ENCODE peak calls at places on chromosomes 3 and 15, in eight cellular contexts. One of them, this sample, is unnamed.

GRCh38 chr15:70339551-70340517 is 242.1 kb upstream of the TLE3 start:
- DNase-seq in sigmoid colon: no peak
- DNase-seq in GM12891: no peak
- DNase-seq in HepG2: no peak
- DNase-seq in GM12892: no peak
- DNase-seq in spleen: no peak
- DNase-seq in GM12878: no peak
- DNase-seq in HCT116: no peak
- DNase-seq in this sample: peak

GRCh38 chr3:169769287-169770181 is at the start of gene ACTRT3:
- DNase-seq in sigmoid colon: peak
- DNase-seq in GM12891: peak
- DNase-seq in HepG2: peak
- DNase-seq in GM12892: peak
- DNase-seq in spleen: peak
- DNase-seq in GM12878: no peak
- DNase-seq in HCT116: peak
- DNase-seq in this sample: no peak

GRCh38 chr3:134332344-134332743 is 41.9 kb downstream of the AMOTL2 start:
- DNase-seq in sigmoid colon: no peak
- DNase-seq in GM12891: no peak
- DNase-seq in HepG2: no peak
- DNase-seq in GM12892: no peak
- DNase-seq in spleen: no peak
- DNase-seq in GM12878: no peak
- DNase-seq in HCT116: no peak
- DNase-seq in this sample: no peak

GRCh38 chr3:83928391-83928790 is 1030.4 kb upstream of the CADM2 start:
- DNase-seq in sigmoid colon: no peak
- DNase-seq in GM12891: peak
- DNase-seq in HepG2: peak
- DNase-seq in GM12892: no peak
- DNase-seq in spleen: no peak
- DNase-seq in GM12878: no peak
- DNase-seq in HCT116: peak
- DNase-seq in this sample: no peak

GRCh38 chr3:44045476-44046275 is 196.0 kb upstream of the TOPAZ1 start:
- DNase-seq in sigmoid colon: no peak
- DNase-seq in GM12891: peak
- DNase-seq in HepG2: no peak
- DNase-seq in GM12892: peak
- DNase-seq in spleen: peak
- DNase-seq in GM12878: peak
- DNase-seq in HCT116: no peak
- DNase-seq in this sample: no peak

GRCh38 chr3:24674261-24674660 is 179.6 kb upstream of the THRB start:
- DNase-seq in sigmoid colon: no peak
- DNase-seq in GM12891: no peak
- DNase-seq in HepG2: no peak
- DNase-seq in GM12892: no peak
- DNase-seq in spleen: no peak
- DNase-seq in GM12878: no peak
- DNase-seq in HCT116: no peak
- DNase-seq in this sample: no peak

GRCh38 chr3:127888564-127889107 is 26.4 kb upstream of the KBTBD12 start:
- DNase-seq in sigmoid colon: no peak
- DNase-seq in GM12891: no peak
- DNase-seq in HepG2: no peak
- DNase-seq in GM12892: no peak
- DNase-seq in spleen: no peak
- DNase-seq in GM12878: no peak
- DNase-seq in HCT116: no peak
- DNase-seq in this sample: no peak

GRCh38 chr3:46903341-46904302 is 26.1 kb downstream of the PTH1R start:
- DNase-seq in sigmoid colon: peak
- DNase-seq in GM12891: no peak
- DNase-seq in HepG2: no peak
- DNase-seq in GM12892: no peak
- DNase-seq in spleen: peak
- DNase-seq in GM12878: no peak
- DNase-seq in HCT116: no peak
- DNase-seq in this sample: no peak

GRCh38 chr3:175111036-175111435 is 251.9 kb downstream of the NAALADL2 start:
- DNase-seq in sigmoid colon: no peak
- DNase-seq in GM12891: no peak
- DNase-seq in HepG2: no peak
- DNase-seq in GM12892: no peak
- DNase-seq in spleen: no peak
- DNase-seq in GM12878: no peak
- DNase-seq in HCT116: no peak
- DNase-seq in this sample: no peak

GRCh38 chr3:95923496-95924210 is 890.7 kb upstream of the EPHA6 start:
- DNase-seq in sigmoid colon: no peak
- DNase-seq in GM12891: no peak
- DNase-seq in HepG2: no peak
- DNase-seq in GM12892: no peak
- DNase-seq in spleen: no peak
- DNase-seq in GM12878: no peak
- DNase-seq in HCT116: no peak
- DNase-seq in this sample: no peak

DNA sequence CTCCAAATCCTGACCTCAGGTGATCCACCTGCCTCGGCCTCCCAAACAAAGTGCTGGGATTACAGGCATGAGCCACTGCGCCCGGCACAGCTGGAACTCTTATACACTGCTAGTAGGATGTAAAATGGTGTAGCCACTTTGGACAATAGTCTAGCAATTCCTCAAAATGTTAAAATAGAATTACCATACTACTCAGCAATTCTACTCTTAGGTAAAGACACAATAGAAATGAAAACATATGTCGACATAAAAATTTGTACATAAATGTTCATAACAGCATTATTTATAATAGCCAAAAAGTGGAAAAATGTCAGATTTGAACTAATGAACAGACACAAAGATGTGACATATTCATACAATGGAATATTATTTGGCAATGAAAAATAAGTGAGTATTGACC is 33.4 kb downstream of the RAD18 start:
- DNase-seq in sigmoid colon: no peak
- DNase-seq in GM12891: no peak
- DNase-seq in HepG2: no peak
- DNase-seq in GM12892: no peak
- DNase-seq in spleen: no peak
- DNase-seq in GM12878: no peak
- DNase-seq in HCT116: no peak
- DNase-seq in this sample: no peak
- TF ChIP-seq POLR2A in sigmoid colon: no peak
- TF ChIP-seq POLR2A in GM12891: no peak
- TF ChIP-seq POLR2A in HepG2: no peak
- TF ChIP-seq POLR2A in GM12892: no peak
- TF ChIP-seq POLR2A in spleen: no peak
- TF ChIP-seq POLR2A in GM12878: no peak
- TF ChIP-seq POLR2A in HCT116: no peak
- TF ChIP-seq POLR2A in this sample: no peak

GRCh38 chr3:191328383-191328962 is 721 bp upstream of the CCDC50 start:
- DNase-seq in sigmoid colon: no peak
- DNase-seq in GM12891: no peak
- DNase-seq in HepG2: no peak
- DNase-seq in GM12892: no peak
- DNase-seq in spleen: no peak
- DNase-seq in GM12878: no peak
- DNase-seq in HCT116: no peak
- DNase-seq in this sample: no peak
- TF ChIP-seq POLR2AphosphoS5 in sigmoid colon: no peak
- TF ChIP-seq POLR2AphosphoS5 in GM12891: no peak
- TF ChIP-seq POLR2AphosphoS5 in HepG2: no peak
- TF ChIP-seq POLR2AphosphoS5 in GM12892: no peak
- TF ChIP-seq POLR2AphosphoS5 in spleen: no peak
- TF ChIP-seq POLR2AphosphoS5 in GM12878: no peak
- TF ChIP-seq POLR2AphosphoS5 in HCT116: no peak
- TF ChIP-seq POLR2AphosphoS5 in this sample: no peak

GRCh38 chr15:75350601-75351331 is 3.9 kb downstream of the NEIL1 start:
- DNase-seq in sigmoid colon: no peak
- DNase-seq in GM12891: no peak
- DNase-seq in HepG2: no peak
- DNase-seq in GM12892: no peak
- DNase-seq in spleen: no peak
- DNase-seq in GM12878: no peak
- DNase-seq in HCT116: no peak
- DNase-seq in this sample: no peak
- TF ChIP-seq POLR2A in sigmoid colon: no peak
- TF ChIP-seq POLR2A in GM12891: no peak
- TF ChIP-seq POLR2A in HepG2: no peak
- TF ChIP-seq POLR2A in GM12892: peak
- TF ChIP-seq POLR2A in spleen: no peak
- TF ChIP-seq POLR2A in GM12878: no peak
- TF ChIP-seq POLR2A in HCT116: no peak
- TF ChIP-seq POLR2A in this sample: no peak

GRCh38 chr3:5250467-5251195 is 63.1 kb downstream of the EDEM1 start:
- DNase-seq in sigmoid colon: no peak
- DNase-seq in GM12891: no peak
- DNase-seq in HepG2: peak
- DNase-seq in GM12892: no peak
- DNase-seq in spleen: no peak
- DNase-seq in GM12878: no peak
- DNase-seq in HCT116: no peak
- DNase-seq in this sample: no peak

GRCh38 chr3:5251196-5251583 is 63.7 kb downstream of the EDEM1 start:
- DNase-seq in sigmoid colon: no peak
- DNase-seq in GM12891: no peak
- DNase-seq in HepG2: no peak
- DNase-seq in GM12892: no peak
- DNase-seq in spleen: no peak
- DNase-seq in GM12878: no peak
- DNase-seq in HCT116: no peak
- DNase-seq in this sample: no peak

GRCh38 chr3:5240740-5241139 is 53.2 kb downstream of the EDEM1 start:
- DNase-seq in sigmoid colon: no peak
- DNase-seq in GM12891: no peak
- DNase-seq in HepG2: no peak
- DNase-seq in GM12892: no peak
- DNase-seq in spleen: no peak
- DNase-seq in GM12878: no peak
- DNase-seq in HCT116: no peak
- DNase-seq in this sample: no peak

DNA sequence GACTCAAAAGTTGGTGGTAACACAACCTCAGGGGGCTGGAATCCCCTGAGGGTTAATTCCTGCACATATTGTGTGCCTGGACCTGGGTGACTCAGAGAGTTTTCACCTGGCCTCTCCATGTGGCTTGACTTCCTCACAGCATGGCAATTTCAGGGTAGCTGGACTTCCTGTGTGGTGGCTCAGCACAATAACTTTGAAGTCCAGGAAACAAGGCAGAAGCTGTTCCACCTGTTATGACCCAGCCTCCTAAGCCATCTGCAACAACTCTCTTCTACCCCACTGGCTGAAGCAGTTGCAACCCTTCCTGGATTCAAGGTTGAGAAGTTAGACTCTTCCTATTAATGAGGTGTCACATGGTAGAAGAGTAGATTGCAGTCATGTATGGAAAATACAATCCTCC is 58.4 kb downstream of the EDEM1 start:
- DNase-seq in sigmoid colon: no peak
- DNase-seq in GM12891: no peak
- DNase-seq in HepG2: no peak
- DNase-seq in GM12892: no peak
- DNase-seq in spleen: no peak
- DNase-seq in GM12878: no peak
- DNase-seq in HCT116: no peak
- DNase-seq in this sample: no peak
- TF ChIP-seq POLR2AphosphoS5 in sigmoid colon: no peak
- TF ChIP-seq POLR2AphosphoS5 in GM12891: no peak
- TF ChIP-seq POLR2AphosphoS5 in HepG2: no peak
- TF ChIP-seq POLR2AphosphoS5 in GM12892: no peak
- TF ChIP-seq POLR2AphosphoS5 in spleen: no peak
- TF ChIP-seq POLR2AphosphoS5 in GM12878: no peak
- TF ChIP-seq POLR2AphosphoS5 in HCT116: no peak
- TF ChIP-seq POLR2AphosphoS5 in this sample: no peak

GRCh38 chr3:141487419-141488345 is 855 bp downstream of the RASA2 start:
- DNase-seq in sigmoid colon: peak
- DNase-seq in GM12891: peak
- DNase-seq in HepG2: peak
- DNase-seq in GM12892: peak
- DNase-seq in spleen: peak
- DNase-seq in GM12878: peak
- DNase-seq in HCT116: peak
- DNase-seq in this sample: peak
- TF ChIP-seq POLR2A in sigmoid colon: no peak
- TF ChIP-seq POLR2A in GM12891: no peak
- TF ChIP-seq POLR2A in HepG2: peak
- TF ChIP-seq POLR2A in GM12892: peak
- TF ChIP-seq POLR2A in spleen: peak
- TF ChIP-seq POLR2A in GM12878: peak
- TF ChIP-seq POLR2A in HCT116: no peak
- TF ChIP-seq POLR2A in this sample: peak

GRCh38 chr3:117118604-117119003 is 409.0 kb downstream of the TUSC7 start:
- DNase-seq in sigmoid colon: no peak
- DNase-seq in GM12891: no peak
- DNase-seq in HepG2: no peak
- DNase-seq in GM12892: no peak
- DNase-seq in spleen: no peak
- DNase-seq in GM12878: no peak
- DNase-seq in HCT116: no peak
- DNase-seq in this sample: no peak

GRCh38 chr3:117117188-117117936 is 407.8 kb downstream of the TUSC7 start:
- DNase-seq in sigmoid colon: no peak
- DNase-seq in GM12891: no peak
- DNase-seq in HepG2: no peak
- DNase-seq in GM12892: no peak
- DNase-seq in spleen: no peak
- DNase-seq in GM12878: no peak
- DNase-seq in HCT116: no peak
- DNase-seq in this sample: no peak

GRCh38 chr3:117114517-117115265 is 405.1 kb downstream of the TUSC7 start:
- DNase-seq in sigmoid colon: no peak
- DNase-seq in GM12891: no peak
- DNase-seq in HepG2: no peak
- DNase-seq in GM12892: no peak
- DNase-seq in spleen: no peak
- DNase-seq in GM12878: no peak
- DNase-seq in HCT116: no peak
- DNase-seq in this sample: no peak
- TF ChIP-seq POLR2AphosphoS5 in sigmoid colon: no peak
- TF ChIP-seq POLR2AphosphoS5 in GM12891: no peak
- TF ChIP-seq POLR2AphosphoS5 in HepG2: no peak
- TF ChIP-seq POLR2AphosphoS5 in GM12892: no peak
- TF ChIP-seq POLR2AphosphoS5 in spleen: no peak
- TF ChIP-seq POLR2AphosphoS5 in GM12878: no peak
- TF ChIP-seq POLR2AphosphoS5 in HCT116: no peak
- TF ChIP-seq POLR2AphosphoS5 in this sample: no peak

DNA sequence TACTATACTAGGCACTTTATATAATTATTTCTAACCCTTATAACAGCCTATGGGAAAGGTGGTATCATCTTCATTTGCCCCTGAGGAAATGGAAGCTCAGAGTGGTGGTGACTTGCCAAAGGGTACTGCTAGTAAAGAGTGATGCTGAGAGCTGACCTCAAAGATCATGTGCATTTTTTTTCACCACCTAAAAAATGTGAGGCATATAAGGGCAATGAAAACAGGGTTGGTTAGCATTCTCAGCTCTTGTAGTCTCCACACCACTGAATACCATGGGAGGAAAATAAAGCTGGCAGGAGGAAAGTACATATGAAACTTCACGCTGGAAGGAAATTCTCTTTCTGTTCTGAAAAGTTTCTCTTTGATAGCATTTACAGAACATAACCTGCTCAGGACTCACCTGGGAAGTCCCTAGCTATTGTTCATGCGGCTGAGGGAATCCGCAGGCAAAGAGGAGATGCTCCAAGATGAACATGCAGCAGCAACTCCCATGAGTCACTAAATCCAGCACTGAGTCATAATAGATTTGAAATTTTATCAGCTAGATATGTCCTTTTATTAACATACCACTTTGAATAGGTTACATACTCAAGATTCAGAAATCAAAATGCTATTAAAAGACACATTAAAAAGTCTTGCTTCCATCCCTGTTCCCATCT is 17.3 kb downstream of the FAIM start:
- DNase-seq in sigmoid colon: no peak
- DNase-seq in GM12891: no peak
- DNase-seq in HepG2: no peak
- DNase-seq in GM12892: no peak
- DNase-seq in spleen: no peak
- DNase-seq in GM12878: peak
- DNase-seq in HCT116: no peak
- DNase-seq in this sample: no peak
- TF ChIP-seq POLR2A in sigmoid colon: no peak
- TF ChIP-seq POLR2A in GM12891: no peak
- TF ChIP-seq POLR2A in HepG2: no peak
- TF ChIP-seq POLR2A in GM12892: no peak
- TF ChIP-seq POLR2A in spleen: no peak
- TF ChIP-seq POLR2A in GM12878: no peak
- TF ChIP-seq POLR2A in HCT116: no peak
- TF ChIP-seq POLR2A in this sample: no peak